ENCODE peak calls at places on chromosomes 3 and 15, in six cellular contexts. One of them, this sample, is unnamed.

GRCh38 chr3:156449712-156450574 is 105.0 kb downstream of the SSR3 start:
- DNase-seq in fibroblast of lung: no peak
- DNase-seq in tibial artery: no peak
- DNase-seq in A549: peak
- DNase-seq in B cell: no peak
- DNase-seq in astrocyte of the spinal cord: peak
- DNase-seq in this sample: no peak

GRCh38 chr15:90774731-90775521 is 57.8 kb downstream of the BLM start:
- DNase-seq in fibroblast of lung: peak
- DNase-seq in tibial artery: no peak
- DNase-seq in B cell: no peak
- DNase-seq in A549: peak
- DNase-seq in astrocyte of the spinal cord: peak
- DNase-seq in this sample: no peak

GRCh38 chr15:66619152-66619903 is 53.5 kb upstream of the LCTL start:
- DNase-seq in astrocyte of the spinal cord: peak
- DNase-seq in tibial artery: peak
- DNase-seq in A549: peak
- DNase-seq in fibroblast of lung: peak
- DNase-seq in B cell: no peak
- DNase-seq in this sample: peak

GRCh38 chr15:38069506-38069905 is 135.1 kb downstream of the TMCO5A start:
- DNase-seq in tibial artery: peak
- DNase-seq in A549: peak
- DNase-seq in B cell: no peak
- DNase-seq in fibroblast of lung: peak
- DNase-seq in astrocyte of the spinal cord: peak
- DNase-seq in this sample: no peak

GRCh38 chr3:128488995-128489859 is 3.8 kb downstream of the GATA2 start:
- DNase-seq in tibial artery: no peak
- DNase-seq in astrocyte of the spinal cord: no peak
- DNase-seq in fibroblast of lung: peak
- DNase-seq in A549: no peak
- DNase-seq in B cell: no peak
- DNase-seq in this sample: no peak

GRCh38 chr3:170869645-170870593 is at the start of gene RPL22L1:
- DNase-seq in B cell: peak
- DNase-seq in tibial artery: peak
- DNase-seq in fibroblast of lung: peak
- DNase-seq in A549: peak
- DNase-seq in astrocyte of the spinal cord: peak
- DNase-seq in this sample: peak

GRCh38 chr3:98573231-98573728 is 20.1 kb downstream of the CPOX start:
- DNase-seq in tibial artery: no peak
- DNase-seq in astrocyte of the spinal cord: peak
- DNase-seq in B cell: no peak
- DNase-seq in A549: peak
- DNase-seq in fibroblast of lung: no peak
- DNase-seq in this sample: no peak

GRCh38 chr3:170007031-170007663 is 30.6 kb upstream of the GPR160 start:
- DNase-seq in A549: no peak
- DNase-seq in astrocyte of the spinal cord: peak
- DNase-seq in B cell: peak
- DNase-seq in fibroblast of lung: peak
- DNase-seq in tibial artery: peak
- DNase-seq in this sample: no peak

GRCh38 chr3:46098319-46098761 is 71.1 kb upstream of the XCR1 start:
- DNase-seq in A549: no peak
- DNase-seq in fibroblast of lung: peak
- DNase-seq in tibial artery: peak
- DNase-seq in B cell: no peak
- DNase-seq in astrocyte of the spinal cord: peak
- DNase-seq in this sample: no peak
- TF ChIP-seq CTCF in A549: no peak
- TF ChIP-seq CTCF in fibroblast of lung: no peak
- TF ChIP-seq CTCF in tibial artery: no peak
- TF ChIP-seq CTCF in B cell: no peak
- TF ChIP-seq CTCF in astrocyte of the spinal cord: no peak
- TF ChIP-seq CTCF in this sample: no peak

DNA sequence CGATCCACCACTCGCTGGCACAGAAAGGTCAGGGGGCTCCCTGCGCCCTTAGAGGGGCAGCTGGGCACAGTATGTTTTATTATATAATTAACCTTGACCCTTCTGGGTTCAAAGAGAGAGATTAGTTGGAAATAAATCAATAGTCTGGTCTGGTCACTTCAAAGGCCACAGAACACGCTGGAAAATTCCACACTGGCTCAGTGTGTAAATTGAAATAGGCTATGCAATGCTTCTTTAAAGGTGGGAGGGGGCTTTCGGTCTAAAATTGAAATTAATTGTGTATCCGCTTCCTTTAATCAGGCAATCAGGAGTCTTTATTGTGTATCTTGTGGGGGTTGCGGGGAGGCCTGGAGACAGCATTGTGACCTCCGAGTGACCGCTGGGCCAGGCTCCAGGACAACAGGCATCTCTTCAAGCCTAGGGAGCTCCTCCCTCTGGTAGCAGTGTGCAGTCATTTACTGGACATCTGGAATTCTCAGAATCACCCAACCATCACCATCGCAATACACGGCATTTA is 8.0 kb downstream of the RNU5B-1 start:
- DNase-seq in fibroblast of lung: no peak
- DNase-seq in B cell: no peak
- DNase-seq in astrocyte of the spinal cord: no peak
- DNase-seq in tibial artery: no peak
- DNase-seq in A549: no peak
- DNase-seq in this sample: no peak
- TF ChIP-seq CTCF in fibroblast of lung: no peak
- TF ChIP-seq CTCF in B cell: no peak
- TF ChIP-seq CTCF in astrocyte of the spinal cord: no peak
- TF ChIP-seq CTCF in tibial artery: no peak
- TF ChIP-seq CTCF in A549: no peak
- TF ChIP-seq CTCF in this sample: no peak

DNA sequence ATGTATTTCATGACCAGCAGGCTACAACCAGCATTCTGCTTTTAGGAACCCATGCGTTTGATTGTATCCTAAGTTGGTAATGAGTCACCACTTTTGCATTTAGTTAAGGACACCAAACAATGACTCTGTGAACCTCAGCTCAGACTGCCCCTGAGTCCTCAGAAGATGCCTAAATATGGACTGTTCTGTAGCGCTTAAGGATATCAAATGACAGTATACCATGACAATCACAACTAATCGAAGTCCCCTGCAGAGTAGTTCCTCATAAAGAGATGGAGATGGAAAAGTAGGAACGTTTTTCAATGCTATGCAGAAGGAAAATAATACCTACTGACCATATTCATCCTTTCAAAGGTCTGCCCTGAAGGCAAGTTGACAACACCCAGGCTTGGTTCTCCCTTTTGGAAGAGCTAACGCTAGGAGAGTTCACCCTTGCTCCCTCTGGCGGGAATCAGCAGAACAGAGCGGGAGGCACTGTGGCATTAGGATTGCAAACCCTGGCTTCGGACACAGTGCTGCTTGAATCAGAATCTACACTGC is 508.6 kb downstream of the FHIT start:
- DNase-seq in astrocyte of the spinal cord: peak
- DNase-seq in A549: peak
- DNase-seq in fibroblast of lung: peak
- DNase-seq in tibial artery: no peak
- DNase-seq in B cell: no peak
- DNase-seq in this sample: no peak
- TF ChIP-seq CTCF in astrocyte of the spinal cord: peak
- TF ChIP-seq CTCF in A549: no peak
- TF ChIP-seq CTCF in fibroblast of lung: peak
- TF ChIP-seq CTCF in tibial artery: no peak
- TF ChIP-seq CTCF in B cell: no peak
- TF ChIP-seq CTCF in this sample: peak

GRCh38 chr3:86967062-86967461 is 23.9 kb downstream of the VGLL3 start:
- DNase-seq in A549: no peak
- DNase-seq in tibial artery: no peak
- DNase-seq in fibroblast of lung: no peak
- DNase-seq in B cell: no peak
- DNase-seq in astrocyte of the spinal cord: no peak
- DNase-seq in this sample: no peak

GRCh38 chr3:86965180-86965579 is 25.8 kb downstream of the VGLL3 start:
- DNase-seq in tibial artery: no peak
- DNase-seq in B cell: no peak
- DNase-seq in fibroblast of lung: no peak
- DNase-seq in A549: no peak
- DNase-seq in astrocyte of the spinal cord: no peak
- DNase-seq in this sample: no peak

GRCh38 chr3:86973440-86973839 is 17.5 kb downstream of the VGLL3 start:
- DNase-seq in A549: no peak
- DNase-seq in B cell: no peak
- DNase-seq in astrocyte of the spinal cord: peak
- DNase-seq in fibroblast of lung: peak
- DNase-seq in tibial artery: peak
- DNase-seq in this sample: no peak

GRCh38 chr3:86968224-86968932 is 22.6 kb downstream of the VGLL3 start:
- DNase-seq in tibial artery: no peak
- DNase-seq in astrocyte of the spinal cord: no peak
- DNase-seq in B cell: no peak
- DNase-seq in A549: no peak
- DNase-seq in fibroblast of lung: no peak
- DNase-seq in this sample: no peak

GRCh38 chr3:86969500-86970189 is 21.3 kb downstream of the VGLL3 start:
- DNase-seq in fibroblast of lung: no peak
- DNase-seq in astrocyte of the spinal cord: peak
- DNase-seq in tibial artery: no peak
- DNase-seq in B cell: no peak
- DNase-seq in A549: no peak
- DNase-seq in this sample: no peak
- TF ChIP-seq CTCF in fibroblast of lung: peak
- TF ChIP-seq CTCF in astrocyte of the spinal cord: peak
- TF ChIP-seq CTCF in tibial artery: peak
- TF ChIP-seq CTCF in B cell: peak
- TF ChIP-seq CTCF in A549: peak
- TF ChIP-seq CTCF in this sample: peak

DNA sequence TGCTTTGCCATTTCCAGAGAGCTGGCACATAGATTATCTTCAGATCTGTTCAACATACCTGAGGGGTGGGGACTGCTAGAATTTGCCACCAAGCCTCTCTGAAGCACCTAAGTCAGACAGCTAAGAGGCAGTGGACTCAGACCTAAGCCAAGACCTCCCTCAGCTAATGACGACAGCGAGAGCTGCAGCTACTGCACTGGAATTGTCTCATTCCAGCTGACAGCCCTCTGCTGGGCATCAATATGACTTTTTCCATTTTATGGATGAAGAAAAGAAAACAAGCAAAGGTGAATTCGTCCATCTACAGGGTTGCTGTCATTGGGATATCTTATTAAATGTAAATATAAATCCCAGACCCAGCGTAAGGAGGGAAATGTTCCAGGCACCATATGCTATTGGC is 85.3 kb upstream of the LRTM1 start:
- DNase-seq in A549: peak
- DNase-seq in fibroblast of lung: peak
- DNase-seq in astrocyte of the spinal cord: peak
- DNase-seq in B cell: no peak
- DNase-seq in tibial artery: no peak
- DNase-seq in this sample: no peak
- TF ChIP-seq CTCF in A549: no peak
- TF ChIP-seq CTCF in fibroblast of lung: peak
- TF ChIP-seq CTCF in astrocyte of the spinal cord: peak
- TF ChIP-seq CTCF in B cell: no peak
- TF ChIP-seq CTCF in tibial artery: no peak
- TF ChIP-seq CTCF in this sample: peak

DNA sequence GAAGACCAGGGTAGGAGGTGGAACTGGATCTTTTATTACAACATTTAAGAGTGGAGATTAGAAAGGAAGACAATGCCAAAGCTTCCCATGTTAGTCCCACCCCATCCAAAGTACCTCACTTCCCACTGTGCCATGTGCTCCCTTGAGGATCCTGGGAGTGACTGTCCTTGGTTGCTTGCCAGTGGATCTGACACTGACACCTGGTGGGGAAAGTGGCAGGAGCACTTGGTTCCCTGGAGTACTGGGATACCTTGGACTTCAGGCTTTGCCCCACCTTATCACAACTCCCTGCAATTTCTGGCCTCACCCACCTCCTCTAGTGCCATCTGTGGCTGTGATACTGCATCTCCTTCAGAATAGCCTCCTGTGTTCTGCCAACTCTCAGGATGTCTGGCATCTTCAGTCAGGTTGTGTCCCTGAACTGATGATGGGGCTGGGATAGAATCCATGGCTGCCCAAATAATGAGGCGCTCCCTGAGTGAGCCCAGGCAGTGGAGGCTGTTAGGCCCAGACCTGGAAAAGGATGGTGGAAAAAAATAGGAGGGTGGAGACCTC is 1.3 kb downstream of the ELL3 start:
- DNase-seq in fibroblast of lung: peak
- DNase-seq in tibial artery: no peak
- DNase-seq in A549: peak
- DNase-seq in B cell: no peak
- DNase-seq in astrocyte of the spinal cord: peak
- DNase-seq in this sample: no peak
- TF ChIP-seq CTCF in fibroblast of lung: peak
- TF ChIP-seq CTCF in tibial artery: no peak
- TF ChIP-seq CTCF in A549: peak
- TF ChIP-seq CTCF in B cell: no peak
- TF ChIP-seq CTCF in astrocyte of the spinal cord: peak
- TF ChIP-seq CTCF in this sample: peak

GRCh38 chr3:51391566-51392300 is 648 bp downstream of the RBM15B start:
- DNase-seq in fibroblast of lung: peak
- DNase-seq in tibial artery: no peak
- DNase-seq in astrocyte of the spinal cord: peak
- DNase-seq in A549: no peak
- DNase-seq in B cell: no peak
- DNase-seq in this sample: no peak

GRCh38 chr3:51392301-51393095 is 1.4 kb downstream of the RBM15B start:
- DNase-seq in fibroblast of lung: no peak
- DNase-seq in B cell: no peak
- DNase-seq in A549: no peak
- DNase-seq in astrocyte of the spinal cord: no peak
- DNase-seq in tibial artery: no peak
- DNase-seq in this sample: no peak

GRCh38 chr3:51390186-51390585 is 899 bp upstream of the RBM15B start:
- DNase-seq in A549: no peak
- DNase-seq in tibial artery: no peak
- DNase-seq in astrocyte of the spinal cord: no peak
- DNase-seq in B cell: no peak
- DNase-seq in fibroblast of lung: no peak
- DNase-seq in this sample: no peak

GRCh38 chr3:51390600-51391074 is 448 bp upstream of the RBM15B start:
- DNase-seq in tibial artery: no peak
- DNase-seq in A549: no peak
- DNase-seq in astrocyte of the spinal cord: no peak
- DNase-seq in fibroblast of lung: no peak
- DNase-seq in B cell: no peak
- DNase-seq in this sample: no peak

GRCh38 chr3:51391075-51391565 is at the start of gene RBM15B:
- DNase-seq in tibial artery: peak
- DNase-seq in A549: peak
- DNase-seq in B cell: peak
- DNase-seq in astrocyte of the spinal cord: peak
- DNase-seq in fibroblast of lung: peak
- DNase-seq in this sample: peak
- TF ChIP-seq CTCF in tibial artery: peak
- TF ChIP-seq CTCF in A549: peak
- TF ChIP-seq CTCF in B cell: peak
- TF ChIP-seq CTCF in astrocyte of the spinal cord: peak
- TF ChIP-seq CTCF in fibroblast of lung: no peak
- TF ChIP-seq CTCF in this sample: peak